ENCODE peak calls at places on chromosomes 16 and 17, in five cellular contexts. V is WTC11, X is NCI-H2081, A is RPMI8226, K is GDM1. L is an unnamed sample.

GRCh38 chr17:82444941-82445521 is 5.5 kb downstream of the CYBC1 start:
- DNase-seq in X (no peak), K (no peak), V (no peak), A (no peak), L (no peak)

GRCh38 chr17:59845595-59846390 is 47.0 kb downstream of the TUBD1 start:
- DNase-seq in X (peak), V (no peak), A (peak), K (no peak), L (peak)

GRCh38 chr17:4742133-4742532 is 2.4 kb upstream of the CXCL16 start:
- DNase-seq in X (no peak), V (no peak), K (no peak), A (no peak), L (no peak)

GRCh38 chr17:81991684-81992513 is 14.5 kb downstream of the ASPSCR1 start:
- DNase-seq in K (no peak), A (no peak), V (peak), X (peak), L (peak)

GRCh38 chr17:67095803-67096202 is 51.4 kb downstream of the CACNG1 start:
- DNase-seq in V (no peak), A (no peak), X (no peak), K (no peak), L (no peak)

GRCh38 chr16:14501331-14502255 is 128.5 kb downstream of the PARN start:
- DNase-seq in K (no peak), A (peak), V (peak), X (peak), L (peak)

GRCh38 chr16:29290631-29291247 is 115.8 kb downstream of the NPIPB11 start:
- DNase-seq in X (no peak), A (peak), V (peak), K (no peak), L (peak)

GRCh38 chr17:75892556-75893224 is 4.1 kb downstream of the TRIM65 start:
- DNase-seq in K (no peak), V (no peak), A (no peak), X (no peak), L (no peak)

GRCh38 chr16:85145734-85146531 is 33.7 kb upstream of the CIBAR2 start:
- DNase-seq in A (no peak), V (no peak), X (no peak), K (no peak), L (no peak)

GRCh38 chr17:7838291-7839075 is 4.5 kb downstream of the KDM6B start:
- DNase-seq in K (peak), A (peak), V (no peak), X (peak), L (peak)

GRCh38 chr16:9072806-9073341 is 18.6 kb upstream of the HAPSTR1 start:
- DNase-seq in K (no peak), A (no peak), V (no peak), X (no peak), L (no peak)

GRCh38 chr17:76432712-76433336 is 20.1 kb downstream of the UBE2O start:
- DNase-seq in X (no peak), K (no peak), A (peak), V (no peak), L (no peak)

GRCh38 chr17:17073627-17074521 is 31.6 kb downstream of the MPRIP start:
- DNase-seq in V (no peak), A (no peak), K (no peak), X (no peak), L (no peak)

GRCh38 chr17:43999024-43999423 is 5.4 kb upstream of the NAGS start:
- DNase-seq in V (no peak), K (no peak), X (no peak), A (no peak), L (no peak)

GRCh38 chr17:79791354-79792123 is 5.3 kb downstream of the CBX8 start:
- DNase-seq in A (no peak), K (no peak), X (no peak), V (peak), L (no peak)

GRCh38 chr16:51756447-51757123 is 605.5 kb upstream of the SALL1 start:
- DNase-seq in V (no peak), K (no peak), A (peak), X (no peak), L (no peak)

GRCh38 chr17:27506348-27507218 is 50.3 kb downstream of the KSR1 start:
- DNase-seq in V (peak), X (no peak), K (no peak), A (no peak), L (no peak)

GRCh38 chr17:56185491-56185890 is 32.2 kb downstream of the ANKFN1 start:
- DNase-seq in K (no peak), A (no peak), V (no peak), X (no peak), L (no peak)

GRCh38 chr16:16158082-16158658 is 65.1 kb downstream of the ABCC6 start:
- DNase-seq in V (no peak), A (no peak), K (no peak), X (no peak), L (no peak)

GRCh38 chr17:51354908-51355307 is 94.6 kb downstream of the UTP18 start:
- DNase-seq in V (no peak), X (peak), K (no peak), A (no peak), L (no peak)